ENCODE peak calls at places on chromosome 22, in eight cellular contexts. U, Y, C, T, N, F, L and G are unnamed samples.

GRCh38 chr22:30290318-30290678 is 993 bp upstream of the CASTOR1 start:
- DNase-seq in U (no peak), Y (peak), C (no peak), T (no peak), N (peak), F (no peak), L (no peak), G (no peak)

GRCh38 chr22:19762315-19763140 is 1.9 kb downstream of the TBX1 start:
- DNase-seq in U (no peak), Y (no peak), C (no peak), T (no peak), N (no peak), F (no peak), L (no peak), G (no peak)

GRCh38 chr22:31350410-31350863 is 4.3 kb upstream of the PATZ1 start:
- DNase-seq in U (no peak), Y (peak), C (no peak), T (no peak), N (no peak), F (no peak), L (no peak), G (no peak)

GRCh38 chr22:22119003-22119402 is 125.6 kb upstream of the VPREB1 start:
- DNase-seq in U (no peak), Y (no peak), C (no peak), T (no peak), N (no peak), F (no peak), L (no peak), G (no peak)

GRCh38 chr22:19815823-19816290 is 38.8 kb downstream of the GNB1L start:
- DNase-seq in U (no peak), Y (no peak), C (no peak), T (no peak), N (no peak), F (no peak), L (no peak), G (no peak)

GRCh38 chr22:16717699-16718558 is 107.3 kb downstream of the XKR3 start:
- DNase-seq in U (no peak), Y (no peak), C (no peak), T (no peak), N (no peak), F (no peak), L (no peak), G (no peak)

GRCh38 chr22:35299217-35299716 is 427 bp upstream of the TOM1 start:
- DNase-seq in U (no peak), Y (peak), C (no peak), T (no peak), N (no peak), F (no peak), L (no peak), G (no peak)

GRCh38 chr22:49018601-49019000 is 809.1 kb downstream of the BRD1 start:
- DNase-seq in U (no peak), Y (no peak), C (no peak), T (no peak), N (no peak), F (no peak), L (no peak), G (peak)

GRCh38 chr22:49292909-49293308 is 534.8 kb downstream of the BRD1 start:
- DNase-seq in U (no peak), Y (no peak), C (no peak), T (no peak), N (no peak), F (no peak), L (no peak), G (no peak)

GRCh38 chr22:39244073-39244495 is 698 bp downstream of the PDGFB start:
- DNase-seq in U (peak), Y (no peak), C (no peak), T (no peak), N (no peak), F (no peak), L (no peak), G (no peak)

GRCh38 chr22:40203568-40203967 is 25.8 kb downstream of the TNRC6B start:
- DNase-seq in U (peak), Y (peak), C (no peak), T (no peak), N (peak), F (no peak), L (no peak), G (no peak)

GRCh38 chr22:23831781-23832180 is 7.0 kb downstream of the DERL3 start:
- DNase-seq in U (no peak), Y (no peak), C (peak), T (no peak), N (no peak), F (no peak), L (peak), G (peak)

GRCh38 chr22:36136475-36136874 is 24.1 kb downstream of the APOL3 start:
- DNase-seq in U (no peak), Y (no peak), C (peak), T (no peak), N (no peak), F (no peak), L (peak), G (peak)

GRCh38 chr22:49307870-49308269 is 519.8 kb downstream of the BRD1 start:
- DNase-seq in U (no peak), Y (no peak), C (no peak), T (no peak), N (no peak), F (no peak), L (peak), G (peak)

GRCh38 chr22:32804036-32804435 is 2.5 kb downstream of the TIMP3 start:
- DNase-seq in U (no peak), Y (peak), C (no peak), T (no peak), N (no peak), F (no peak), L (no peak), G (no peak)

GRCh38 chr22:21803859-21804258 is 63.6 kb downstream of the MAPK1 start:
- DNase-seq in U (no peak), Y (no peak), C (no peak), T (no peak), N (no peak), F (no peak), L (no peak), G (no peak)

GRCh38 chr22:30324008-30324730 is 2.6 kb downstream of the TBC1D10A start:
- DNase-seq in U (peak), Y (no peak), C (no peak), T (peak), N (no peak), F (no peak), L (no peak), G (peak)

GRCh38 chr22:45240137-45240809 is 421 bp downstream of the KIAA0930 start:
- DNase-seq in U (peak), Y (peak), C (peak), T (peak), N (peak), F (no peak), L (peak), G (no peak)

GRCh38 chr22:44139773-44140172 is 41.0 kb upstream of the PARVG start:
- DNase-seq in U (no peak), Y (no peak), C (no peak), T (no peak), N (no peak), F (no peak), L (no peak), G (peak)

GRCh38 chr22:17844150-17844549 is 69.9 kb upstream of the BID start:
- DNase-seq in U (no peak), Y (no peak), C (no peak), T (no peak), N (no peak), F (no peak), L (no peak), G (no peak)

GRCh38 chr22:23370251-23370650 is 189.9 kb downstream of the BCR start:
- DNase-seq in U (no peak), Y (no peak), C (no peak), T (no peak), N (no peak), F (no peak), L (no peak), G (no peak)

GRCh38 chr22:20216863-20217499 is 51.1 kb downstream of the RTN4R start:
- DNase-seq in U (no peak), Y (no peak), C (no peak), T (no peak), N (no peak), F (no peak), L (no peak), G (no peak)

GRCh38 chr22:48224332-48224731 is 1461.9 kb downstream of the TBC1D22A start:
- DNase-seq in U (no peak), Y (no peak), C (no peak), T (no peak), N (no peak), F (no peak), L (no peak), G (no peak)

GRCh38 chr22:20380486-20380885 is 13.5 kb upstream of the ZNF74 start:
- DNase-seq in U (no peak), Y (no peak), C (no peak), T (no peak), N (no peak), F (no peak), L (no peak), G (no peak)

GRCh38 chr22:30249049-30250038 is 2.8 kb upstream of the LIF start:
- DNase-seq in U (no peak), Y (no peak), C (peak), T (no peak), N (no peak), F (no peak), L (peak), G (no peak)

GRCh38 chr22:39556970-39557811 is 13.4 kb upstream of the CACNA1I start:
- DNase-seq in U (peak), Y (peak), C (no peak), T (no peak), N (no peak), F (no peak), L (no peak), G (no peak)

GRCh38 chr22:28759861-28760560 is 12.5 kb upstream of the CCDC117 start:
- DNase-seq in U (no peak), Y (peak), C (no peak), T (no peak), N (no peak), F (no peak), L (no peak), G (no peak)

GRCh38 chr22:42856179-42856864 is 751 bp downstream of the ARFGAP3 start:
- DNase-seq in U (peak), Y (no peak), C (peak), T (peak), N (no peak), F (peak), L (peak), G (peak)

GRCh38 chr22:49627217-49628181 is 200.2 kb downstream of the BRD1 start:
- DNase-seq in U (no peak), Y (no peak), C (no peak), T (no peak), N (no peak), F (no peak), L (peak), G (peak)

GRCh38 chr22:17974087-17974486 is 50.3 kb downstream of the MICAL3 start:
- DNase-seq in U (no peak), Y (peak), C (no peak), T (no peak), N (no peak), F (no peak), L (no peak), G (no peak)

GRCh38 chr22:19184276-19184997 is 5.9 kb upstream of the SLC25A1 start:
- DNase-seq in U (no peak), Y (no peak), C (no peak), T (no peak), N (no peak), F (no peak), L (no peak), G (no peak)

GRCh38 chr22:44085743-44086741 is 61.9 kb downstream of the PARVB start:
- DNase-seq in U (peak), Y (peak), C (peak), T (peak), N (peak), F (no peak), L (peak), G (no peak)

GRCh38 chr22:44309137-44309536 is 3.6 kb downstream of the SHISAL1 start:
- DNase-seq in U (no peak), Y (peak), C (peak), T (no peak), N (no peak), F (no peak), L (peak), G (no peak)

GRCh38 chr22:47372596-47373385 is 610.3 kb downstream of the TBC1D22A start:
- DNase-seq in U (no peak), Y (no peak), C (no peak), T (no peak), N (no peak), F (no peak), L (no peak), G (no peak)

GRCh38 chr22:24411256-24412004 is 16.0 kb upstream of the ADORA2A start:
- DNase-seq in U (no peak), Y (no peak), C (no peak), T (no peak), N (no peak), F (no peak), L (peak), G (no peak)

GRCh38 chr22:17565986-17566687 is 2.8 kb downstream of the SLC25A18 start:
- DNase-seq in U (no peak), Y (no peak), C (no peak), T (no peak), N (no peak), F (no peak), L (no peak), G (no peak)

GRCh38 chr22:24985824-24986214 is 33.3 kb downstream of the KIAA1671 start:
- DNase-seq in U (no peak), Y (peak), C (peak), T (no peak), N (no peak), F (no peak), L (peak), G (no peak)

GRCh38 chr22:30320021-30320556 is 6.7 kb downstream of the TBC1D10A start:
- DNase-seq in U (no peak), Y (no peak), C (no peak), T (no peak), N (no peak), F (no peak), L (no peak), G (no peak)

GRCh38 chr22:22884888-22885840 is 2.5 kb upstream of the IGLL5 start:
- DNase-seq in U (peak), Y (no peak), C (no peak), T (no peak), N (peak), F (no peak), L (no peak), G (no peak)